ENCODE peak calls at places on chromosomes 1 and 21, in ten cellular contexts. S, E, B, R, X, O, F, L, H and G are unnamed samples.

GRCh38 chr1:183180213-183180612 is 5.9 kb upstream of the LAMC2 start:
- DNase-seq in S (peak; percentile 96), E (no peak), B (no peak), R (no peak), X (no peak), O (peak; percentile 61), F (no peak), L (peak; percentile 93), H (peak; percentile 96), G (no peak)

GRCh38 chr21:43719748-43720538 is 1.0 kb downstream of the PDXK start:
- DNase-seq in S (no peak), E (no peak), B (no peak), R (no peak), X (peak; percentile 64), O (peak; percentile 25), F (peak; percentile 41), L (no peak), H (no peak), G (no peak)

GRCh38 chr1:162855461-162856150 is 5.4 kb downstream of the CCDC190 start:
- DNase-seq in S (peak; percentile 60), E (no peak), B (no peak), R (no peak), X (no peak), O (no peak), F (no peak), L (peak; percentile 89), H (peak; percentile 49), G (no peak)

GRCh38 chr1:85203573-85204169 is 2.9 kb upstream of the SYDE2 start:
- DNase-seq in S (no peak), E (no peak), B (no peak), R (no peak), X (no peak), O (no peak), F (no peak), L (peak; percentile 2), H (peak; percentile 17), G (no peak)

GRCh38 chr1:234842726-234843641 is 233.0 kb upstream of the IRF2BP2 start:
- DNase-seq in S (no peak), E (no peak), B (peak; percentile 96), R (no peak), X (peak; percentile 66), O (no peak), F (peak; percentile 40), L (no peak), H (peak; percentile 31), G (peak; percentile 69)

GRCh38 chr1:94296018-94296417 is 58.6 kb upstream of the ARHGAP29 start:
- DNase-seq in S (peak; percentile 91), E (no peak), B (no peak), R (no peak), X (no peak), O (no peak), F (no peak), L (peak; percentile 76), H (peak; percentile 95), G (no peak)

GRCh38 chr21:40615503-40616376 is 231.2 kb downstream of the DSCAM start:
- DNase-seq in S (no peak), E (no peak), B (no peak), R (peak; percentile 71), X (no peak), O (no peak), F (no peak), L (no peak), H (no peak), G (no peak)

GRCh38 chr1:47656719-47657685 is 219.2 kb downstream of the FOXD2 start:
- DNase-seq in S (peak; percentile 46), E (no peak), B (no peak), R (no peak), X (no peak), O (peak; percentile 34), F (no peak), L (peak; percentile 86), H (peak; percentile 52), G (no peak)

GRCh38 chr1:184112176-184112948 is 60.8 kb downstream of the TSEN15 start:
- DNase-seq in S (no peak), E (no peak), B (no peak), R (peak; percentile 51), X (no peak), O (no peak), F (no peak), L (no peak), H (no peak), G (no peak)

GRCh38 chr1:178066904-178067531 is 26.9 kb upstream of the RASAL2 start:
- DNase-seq in S (peak; percentile 34), E (no peak), B (no peak), R (no peak), X (no peak), O (no peak), F (no peak), L (no peak), H (no peak), G (peak; percentile 62)

GRCh38 chr21:41726630-41726969 is 40.3 kb downstream of the RIPK4 start:
- DNase-seq in S (no peak), E (no peak), B (no peak), R (no peak), X (no peak), O (no peak), F (no peak), L (no peak), H (no peak), G (no peak)

GRCh38 chr1:175314300-175314699 is 121.7 kb upstream of the KIAA0040 start:
- DNase-seq in S (no peak), E (no peak), B (no peak), R (no peak), X (no peak), O (no peak), F (no peak), L (no peak), H (no peak), G (no peak)

GRCh38 chr1:101200513-101200912 is 36.3 kb upstream of the S1PR1 start:
- DNase-seq in S (peak; percentile 93), E (peak; percentile 10), B (no peak), R (peak; percentile 75), X (no peak), O (no peak), F (no peak), L (peak; percentile 82), H (peak; percentile 89), G (no peak)

GRCh38 chr1:1631793-1632420 is at the start of gene MMP23B:
- DNase-seq in S (no peak), E (no peak), B (no peak), R (no peak), X (peak; percentile 55), O (no peak), F (no peak), L (no peak), H (no peak), G (no peak)

GRCh38 chr1:182297312-182297711 is 94.3 kb downstream of the GLUL start:
- DNase-seq in S (no peak), E (no peak), B (no peak), R (no peak), X (no peak), O (no peak), F (no peak), L (no peak), H (no peak), G (no peak)

GRCh38 chr1:50346621-50347020 is 76.6 kb downstream of the DMRTA2 start:
- DNase-seq in S (no peak), E (no peak), B (peak; percentile 17), R (no peak), X (no peak), O (no peak), F (no peak), L (no peak), H (no peak), G (no peak)

DNA sequence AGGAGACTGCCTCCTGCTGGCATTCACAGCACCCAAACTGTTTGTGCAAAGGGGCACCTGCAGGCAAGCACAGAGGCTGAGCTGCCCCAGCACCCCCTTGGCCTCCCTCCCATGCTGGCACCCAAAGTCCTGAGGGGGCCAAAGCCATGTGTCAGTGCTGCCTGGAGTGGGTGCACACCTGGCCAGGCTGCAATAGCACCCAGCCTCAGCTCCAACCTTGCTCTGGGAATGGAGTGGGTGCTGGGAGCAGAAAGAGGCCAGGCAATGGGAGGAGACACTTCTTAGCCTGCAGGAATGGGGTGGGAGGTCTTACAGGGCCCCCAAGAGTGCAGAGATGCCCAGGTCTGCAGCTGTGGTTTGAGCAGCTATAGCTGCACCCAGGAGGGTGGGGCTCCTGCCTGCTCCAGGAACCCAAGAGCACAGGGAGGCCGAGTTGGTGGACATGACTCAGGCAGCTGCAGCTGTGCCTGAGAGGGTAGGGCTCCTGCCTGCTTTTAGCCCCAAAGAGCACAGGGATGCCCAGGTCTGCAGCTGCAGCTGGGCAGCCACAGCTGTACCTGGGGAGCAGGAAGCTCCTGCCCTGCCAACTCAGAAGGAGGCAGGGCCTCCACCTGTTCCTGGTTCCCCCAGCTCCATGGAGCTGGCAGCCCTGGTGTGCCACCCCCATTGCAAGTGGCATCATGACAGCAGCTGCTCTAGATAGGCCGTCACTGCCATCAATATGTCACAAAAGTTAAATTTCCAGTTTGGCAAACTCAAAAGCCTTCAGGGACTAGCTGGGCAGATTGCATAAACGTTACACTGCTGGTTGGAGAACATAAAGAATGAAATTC is 5.3 kb upstream of the CHD1L start:
- DNase-seq in S (no peak), E (no peak), B (no peak), R (no peak), X (no peak), O (no peak), F (no peak), L (no peak), H (no peak), G (no peak)
- TF ChIP-seq CTCF in S (no peak), E (no peak), B (no peak), R (no peak), X (no peak), O (no peak), F (no peak), L (no peak), H (no peak), G (no peak)

DNA sequence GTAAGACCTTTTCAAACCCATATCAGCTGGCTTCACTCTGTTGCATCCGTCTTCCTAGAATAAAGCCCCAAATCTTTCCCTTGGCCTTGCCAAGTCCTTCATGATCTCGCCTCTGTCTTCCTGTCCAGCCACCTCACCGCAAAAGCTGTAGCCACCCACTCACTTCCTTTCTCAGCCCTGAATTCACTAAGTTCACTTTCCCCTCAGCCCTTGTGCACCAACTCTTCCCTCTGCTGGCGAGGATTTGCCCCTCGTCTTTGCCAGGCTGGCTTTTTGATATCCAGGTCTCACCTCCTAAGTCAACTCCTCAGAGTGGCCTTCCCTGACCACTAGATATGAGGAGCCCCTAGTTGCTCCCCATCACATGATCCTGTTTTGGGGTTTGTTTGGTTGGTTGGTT is 3.9 kb upstream of the COL16A1 start:
- DNase-seq in S (peak; percentile 85), E (no peak), B (peak; percentile 45), R (no peak), X (no peak), O (no peak), F (no peak), L (peak; percentile 67), H (peak; percentile 82), G (peak; percentile 74)
- TF ChIP-seq CTCF in S (peak; percentile 58), E (peak; percentile 37), B (no peak), R (peak; percentile 21), X (no peak), O (no peak), F (no peak), L (peak; percentile 47), H (peak; percentile 47), G (peak; percentile 14)

GRCh38 chr1:235990376-235990795 is 74.5 kb downstream of the NID1 start:
- DNase-seq in S (peak; percentile 97), E (no peak), B (no peak), R (no peak), X (no peak), O (no peak), F (no peak), L (no peak), H (peak; percentile 95), G (no peak)
- TF ChIP-seq CTCF in S (peak; percentile 52), E (no peak), B (no peak), R (peak; percentile 19), X (no peak), O (no peak), F (no peak), L (no peak), H (no peak), G (no peak)

GRCh38 chr1:176768532-176768931 is 305.6 kb downstream of the PAPPA2 start:
- DNase-seq in S (no peak), E (no peak), B (no peak), R (no peak), X (no peak), O (no peak), F (no peak), L (no peak), H (no peak), G (no peak)
- TF ChIP-seq CTCF in S (no peak), E (no peak), B (no peak), R (no peak), X (no peak), O (no peak), F (no peak), L (no peak), H (no peak), G (no peak)